ENCODE peak calls at places on chromosomes 11 and 22, in four cellular contexts. V is T-helper 17 cell; T is stimulated activated CD4-positive, alpha-beta T cell treated with anti-CD3 and anti-CD28 coated beads, Interleukin-15, amount 100 ng/mL, for 24 hours; E is sigmoid colon. N is an unnamed sample.

GRCh38 chr22:31284241-31284745 is 8.0 kb downstream of the PIK3IP1 start:
- DNase-seq in V (no peak), T (no peak), E (peak; percentile 33), N (no peak)

GRCh38 chr11:128713595-128713994 is 19.7 kb downstream of the FLI1 start:
- DNase-seq in E (no peak), V (no peak), T (no peak), N (no peak)

GRCh38 chr11:120839846-120840402 is 184.0 kb upstream of the TBCEL start:
- DNase-seq in V (no peak), E (no peak), T (no peak), N (no peak)

GRCh38 chr22:17131686-17132085 is 10.5 kb upstream of the TMEM121B start:
- DNase-seq in E (peak; percentile 28), T (no peak), V (no peak), N (no peak)

GRCh38 chr11:109939176-109939810 is 153.9 kb upstream of the ZC3H12C start:
- DNase-seq in E (no peak), V (no peak), T (no peak), N (peak; percentile 28)

GRCh38 chr22:41301085-41302015 is at the start of gene ZC3H7B:
- DNase-seq in T (peak; percentile 87), E (peak; percentile 92), V (peak; percentile 84), N (peak; percentile 84)

GRCh38 chr11:119335091-119335654 is 846 bp downstream of the RNF26 start:
- DNase-seq in T (no peak), E (no peak), V (no peak), N (no peak)

GRCh38 chr22:39471421-39472141 is 14.8 kb downstream of the MGAT3 start:
- DNase-seq in E (no peak), T (no peak), V (no peak), N (peak; percentile 86)

GRCh38 chr11:43708776-43709175 is 28.2 kb downstream of the HSD17B12 start:
- DNase-seq in E (no peak), T (no peak), V (no peak), N (no peak)

GRCh38 chr11:108662700-108663099 is 2.2 kb upstream of the DDX10 start:
- DNase-seq in E (no peak), V (no peak), T (no peak), N (no peak)

GRCh38 chr11:64989416-64989815 is 7.4 kb downstream of the BATF2 start:
- DNase-seq in T (no peak), V (no peak), E (no peak), N (no peak)

GRCh38 chr11:8006349-8006977 is 19.3 kb downstream of the EIF3F start:
- DNase-seq in V (peak; percentile 16), T (peak; percentile 56), E (peak; percentile 74), N (peak; percentile 74)

GRCh38 chr11:119172513-119172912 is 4.0 kb downstream of the NLRX1 start:
- DNase-seq in E (no peak), T (no peak), V (no peak), N (no peak)

GRCh38 chr11:127993788-127994187 is 593.6 kb downstream of the ETS1 start:
- DNase-seq in T (peak; percentile 4), V (no peak), E (no peak), N (no peak)

N was measured in small intestine.